ENCODE peak calls at places on chromosomes 4 and X, in six cellular contexts. V is SK-N-SH, R is mesenchymal stem cell, P is heart left ventricle, C is A549, H is colonic mucosa. X is an unnamed sample. For H3K9me3, the result is how much of the 10 kb centered on the place peaks cover.

GRCh38 chr4:6647582-6648230 is 7.2 kb downstream of the MRFAP1 start:
- DNase-seq in H (no peak), V (no peak), R (no peak), P (no peak), C (no peak), X (no peak)

GRCh38 chr4:54567327-54567726 is 90.4 kb upstream of the KIT start:
- DNase-seq in R (no peak), H (no peak), V (no peak), C (no peak), P (no peak), X (no peak)

GRCh38 chr4:94934201-94934600 is 176.4 kb downstream of the BMPR1B start:
- DNase-seq in R (peak), H (no peak), V (no peak), P (no peak), C (no peak), X (no peak)

GRCh38 chr4:8727546-8728510 is 135.3 kb downstream of the CPZ start:
- DNase-seq in R (no peak), H (no peak), P (no peak), V (peak), C (no peak), X (peak)

GRCh38 chr4:102449751-102450352 is 51.3 kb upstream of the NFKB1 start:
- DNase-seq in V (peak), C (peak), R (peak), H (peak), P (no peak), X (no peak)

GRCh38 chrX:41526268-41526667 is 79.1 kb downstream of the NYX start:
- DNase-seq in C (no peak), P (no peak), H (no peak), R (no peak), V (no peak), X (no peak)

GRCh38 chr4:95572304-95572991 is 23.7 kb upstream of the UNC5C start:
- DNase-seq in P (peak), C (no peak), H (peak), R (peak), V (no peak), X (peak)

GRCh38 chr4:100366213-100366612 is 151.6 kb downstream of the EMCN start:
- DNase-seq in R (peak), C (no peak), V (no peak), P (no peak), H (no peak), X (no peak)

GRCh38 chrX:139932901-139933796 is at the start of gene ATP11C:
- DNase-seq in V (peak), R (peak), C (peak), H (peak), P (peak), X (peak)

GRCh38 chr4:30720656-30721352 is 635 bp downstream of the PCDH7 start:
- DNase-seq in P (peak), R (peak), V (peak), C (peak), H (peak), X (no peak)

GRCh38 chrX:71098302-71098701 is 2.7 kb downstream of the FOXO4 start:
- DNase-seq in P (peak), V (peak), C (peak), R (peak), H (peak), X (peak)

GRCh38 chr4:94338681-94339351 is 3.8 kb downstream of the HPGDS start:
- DNase-seq in H (no peak), R (no peak), C (no peak), P (no peak), V (no peak), X (no peak)

GRCh38 chr4:40573593-40574311 is 55.9 kb downstream of the RBM47 start:
- DNase-seq in R (no peak), H (no peak), C (no peak), V (no peak), P (no peak), X (no peak)

GRCh38 chr4:3073158-3074077 is 920 bp downstream of the HTT-AS start:
- DNase-seq in P (no peak), V (peak), H (peak), R (peak), C (no peak), X (peak)

GRCh38 chr4:151987606-151988005 is 226.8 kb upstream of the GATB start:
- DNase-seq in P (no peak), C (no peak), V (no peak), H (no peak), R (no peak), X (no peak)

GRCh38 chr4:174138616-174139015 is 144.9 kb downstream of the FBXO8 start:
- DNase-seq in V (no peak), P (no peak), C (no peak), H (no peak), R (no peak), X (no peak)

GRCh38 chr4:95107635-95108034 is 349.9 kb downstream of the BMPR1B start:
- DNase-seq in R (no peak), H (peak), C (no peak), P (no peak), V (no peak), X (no peak)

GRCh38 chr4:118816538-118817177 is 19.3 kb downstream of the SEC24D start:
- DNase-seq in V (no peak), R (peak), C (no peak), P (no peak), H (no peak), X (no peak)

GRCh38 chr4:30828290-30828926 is 108.2 kb downstream of the PCDH7 start:
- DNase-seq in R (peak), V (no peak), C (no peak), H (no peak), P (no peak), X (no peak)

GRCh38 chr4:147480891-147481576 is at the start of gene EDNRA:
- DNase-seq in R (peak), V (peak), P (peak), H (no peak), C (peak), X (peak)

GRCh38 chrX:1412551-1413161 is 20.7 kb upstream of the SLC25A6 start:
- DNase-seq in H (no peak), C (no peak), P (no peak), R (no peak), V (no peak), X (peak)

GRCh38 chrX:70455366-70456202 is 10.9 kb downstream of the DLG3 start:
- DNase-seq in C (no peak), V (peak), H (peak), R (peak), P (no peak), X (no peak)

GRCh38 chr4:18285357-18285756 is 263.8 kb upstream of the LCORL start:
- DNase-seq in R (no peak), P (no peak), H (no peak), V (no peak), C (no peak), X (no peak)
- H3K9me3 ChIP-seq in R (under half), P (under half), H (under half), V (under half), C (under half), X (under half)

DNA sequence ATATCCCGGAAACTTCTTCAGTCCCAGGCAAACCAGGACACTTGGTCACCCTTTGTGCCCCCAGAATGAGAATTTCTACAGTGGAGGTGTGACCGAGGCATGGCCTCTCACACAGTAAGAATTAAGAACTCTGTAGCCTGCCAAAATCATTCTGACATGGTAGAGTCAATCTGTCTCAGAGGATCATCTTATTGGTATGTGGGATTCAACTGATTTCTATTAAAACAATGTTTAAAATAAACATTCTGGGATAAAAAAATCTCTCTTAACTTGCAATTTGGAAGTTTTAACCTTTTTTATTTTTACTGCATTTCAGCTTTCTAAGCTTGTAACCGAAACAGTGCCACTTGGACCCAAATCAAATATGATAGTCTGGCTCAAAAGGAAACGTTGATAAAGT is 165.4 kb upstream of the LDB2 start:
- DNase-seq in C (no peak), R (no peak), P (no peak), H (no peak), V (no peak), X (no peak)
- H3K27ac ChIP-seq in C (no peak), R (no peak), P (no peak), H (no peak), V (no peak), X (no peak)

DNA sequence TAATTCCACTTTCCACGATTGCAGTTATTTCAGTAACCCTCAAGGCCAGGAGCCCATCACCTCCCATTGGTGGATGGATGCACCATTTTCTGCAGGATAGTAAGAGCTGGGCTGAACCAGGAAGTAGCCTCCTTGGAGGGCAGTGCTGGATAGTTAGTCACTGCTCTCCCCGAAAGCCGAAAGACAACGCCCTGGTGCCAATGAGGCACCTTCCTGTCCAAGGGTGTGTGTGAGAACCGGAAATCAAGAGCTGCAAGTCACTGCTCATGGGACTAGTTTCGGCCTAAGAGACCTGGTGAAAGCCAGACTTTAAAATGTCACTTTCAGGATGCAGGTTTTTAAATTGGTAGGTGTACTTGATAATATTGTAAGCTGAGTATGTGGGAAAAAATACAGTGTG is 203.8 kb upstream of the HS3ST1 start:
- DNase-seq in R (no peak), V (no peak), P (no peak), H (no peak), C (no peak), X (no peak)
- H3K9me3 ChIP-seq in R (under half), V (under half), P (under half), H (under half), C (under half), X (under half)

GRCh38 chrX:51395807-51396728 is 63.4 kb downstream of the NUDT10 start:
- DNase-seq in P (peak), C (no peak), V (peak), H (no peak), R (no peak), X (peak)

GRCh38 chrX:51395474-51395806 is 62.8 kb downstream of the NUDT10 start:
- DNase-seq in R (no peak), C (no peak), V (no peak), P (no peak), H (no peak), X (no peak)
- H3K27ac ChIP-seq in R (no peak), C (no peak), V (no peak), P (no peak), H (no peak), X (no peak)

GRCh38 chrX:47446431-47446830 is 36.6 kb downstream of the ZNF41 start:
- DNase-seq in R (no peak), H (no peak), C (no peak), V (no peak), P (no peak), X (no peak)

GRCh38 chrX:47446971-47447370 is 36.1 kb downstream of the ZNF41 start:
- DNase-seq in P (no peak), H (no peak), C (no peak), V (no peak), R (no peak), X (no peak)

GRCh38 chrX:47448165-47448806 is 34.7 kb downstream of the ZNF41 start:
- DNase-seq in C (no peak), V (no peak), R (no peak), H (no peak), P (no peak), X (no peak)

GRCh38 chrX:47452112-47452511 is 30.9 kb downstream of the ZNF41 start:
- DNase-seq in P (no peak), R (no peak), C (no peak), V (no peak), H (no peak), X (no peak)

DNA sequence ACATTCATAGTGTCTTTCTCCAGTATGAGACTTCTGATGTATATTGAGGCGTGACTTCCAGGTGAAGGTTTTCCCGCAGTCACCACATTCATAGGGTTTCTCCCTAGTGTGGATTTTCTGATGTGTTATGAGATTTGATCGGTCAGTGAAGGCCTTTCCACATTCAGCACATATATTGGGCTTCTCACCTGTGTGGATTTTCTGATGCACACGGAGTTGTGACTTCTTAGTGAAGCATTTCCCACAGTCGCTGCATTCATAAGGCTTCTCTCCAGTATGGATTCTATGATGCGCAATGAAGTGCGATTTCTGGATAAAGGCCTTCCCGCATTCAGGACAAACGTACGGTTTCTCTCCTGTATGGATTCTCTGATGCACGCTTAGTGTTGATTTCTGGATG is 35.4 kb downstream of the ZNF41 start:
- DNase-seq in C (no peak), P (no peak), R (no peak), V (no peak), H (no peak), X (no peak)
- H3K9me3 ChIP-seq in C (half or more), P (under half), R (half or more), V (under half), H (under half), X (under half)

GRCh38 chr4:129355529-129355928 is 259.6 kb downstream of the C4orf33 start:
- DNase-seq in R (no peak), P (no peak), H (no peak), C (no peak), V (no peak), X (no peak)

GRCh38 chr4:129350800-129351199 is 254.8 kb downstream of the C4orf33 start:
- DNase-seq in P (no peak), R (no peak), H (no peak), V (no peak), C (no peak), X (no peak)

GRCh38 chr4:129355031-129355430 is 259.1 kb downstream of the C4orf33 start:
- DNase-seq in R (no peak), P (no peak), H (no peak), V (no peak), C (no peak), X (no peak)

GRCh38 chr4:129353490-129353889 is 257.5 kb downstream of the C4orf33 start:
- DNase-seq in V (no peak), H (no peak), P (no peak), R (no peak), C (no peak), X (no peak)

GRCh38 chr4:129352480-129352879 is 256.5 kb downstream of the C4orf33 start:
- DNase-seq in R (no peak), P (no peak), V (no peak), H (no peak), C (no peak), X (no peak)
- H3K27ac ChIP-seq in R (no peak), P (no peak), V (no peak), H (no peak), C (no peak), X (no peak)

DNA sequence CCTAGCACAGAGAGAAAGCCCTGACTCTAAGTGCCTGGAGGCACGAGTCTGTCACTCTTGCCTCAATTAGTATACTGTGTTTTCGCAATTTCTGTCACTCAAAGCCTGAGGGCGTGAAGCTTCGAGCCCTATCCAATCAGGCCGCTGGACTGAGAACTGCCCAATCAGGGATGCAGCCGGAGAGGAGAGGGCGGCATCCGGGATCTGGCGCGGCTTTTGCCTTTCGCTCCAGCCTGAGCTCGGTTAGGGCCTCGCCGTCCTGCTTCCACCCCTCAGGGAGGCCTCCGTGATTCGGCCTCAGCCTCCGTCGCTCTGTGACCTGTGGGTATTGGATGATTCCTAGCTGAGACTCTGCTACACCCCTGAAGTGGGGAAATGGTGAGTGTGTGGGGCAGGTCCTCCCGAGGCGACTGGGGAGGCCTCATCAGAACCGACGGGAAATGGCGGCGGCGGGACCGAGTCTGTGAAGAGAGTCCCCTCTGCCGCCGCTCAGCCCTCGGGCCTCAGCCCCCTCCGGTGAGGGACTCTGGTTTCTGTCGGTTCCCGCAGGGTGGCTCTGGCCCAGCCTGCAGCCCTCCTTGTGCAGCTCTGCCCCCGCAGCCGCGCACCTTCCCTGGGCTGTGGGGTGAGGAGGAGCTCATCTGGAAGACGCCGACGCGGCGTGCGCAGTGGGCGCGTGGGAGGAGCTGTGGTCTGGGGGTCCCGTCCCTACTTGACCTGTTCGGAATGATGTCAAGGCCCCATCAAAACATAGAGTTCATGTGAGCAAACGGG is 48.5 kb downstream of the ZNF141 start:
- DNase-seq in C (no peak), H (no peak), P (no peak), R (no peak), V (peak), X (no peak)
- H3K9me3 ChIP-seq in C (under half), H (under half), P (half or more), R (half or more), V (under half), X (half or more)